ENCODE peak calls at places on chromosomes 3 and 15, in ten cellular contexts. M is HFFc6; E is astrocyte of the spinal cord; T is hippocampal formation; O is astrocyte of the cerebellum; J is AG10803; N is WERI-Rb-1; K is stimulated activated CD8-positive, alpha-beta memory T cell treated with anti-CD3 and anti-CD28 coated beads, Interleukin-12 subunit alpha, Interleukin-12 subunit beta, amount 100 ng/mL, for 4 hours; L is upper lobe of right lung; Q is lower leg skin. P is an unnamed sample.

GRCh38 chr15:48317221-48317620 is 14.0 kb upstream of the DUT start:
- DNase-seq in O (no peak), N (no peak), Q (no peak), J (no peak), T (no peak), K (no peak), L (no peak), E (no peak), M (no peak), P (no peak)

GRCh38 chr15:71448688-71449114 is 333.4 kb downstream of the THSD4 start:
- DNase-seq in O (peak; percentile 73), J (peak; percentile 58), T (peak; percentile 3), E (peak; percentile 74), Q (peak; percentile 74), K (no peak), L (no peak), N (peak; percentile 59), M (peak; percentile 67), P (no peak)

GRCh38 chr3:61637088-61638051 is 76.0 kb downstream of the PTPRG start:
- DNase-seq in E (no peak), M (peak; percentile 29), T (no peak), Q (no peak), N (no peak), K (no peak), L (no peak), J (peak; percentile 12), O (no peak), P (no peak)

GRCh38 chr15:34588046-34588674 is 4.7 kb upstream of the GOLGA8B start:
- DNase-seq in M (peak; percentile 83), K (peak; percentile 20), O (peak; percentile 55), T (peak; percentile 38), L (no peak), E (peak; percentile 85), J (peak; percentile 85), N (peak; percentile 87), Q (peak; percentile 63), P (no peak)

GRCh38 chr3:127137757-127138536 is 55.0 kb upstream of the PRR23E start:
- DNase-seq in L (no peak), M (no peak), O (no peak), J (no peak), Q (no peak), E (no peak), T (no peak), K (no peak), N (no peak), P (no peak)

GRCh38 chr3:42066516-42067181 is 24.5 kb upstream of the TRAK1 start:
- DNase-seq in O (no peak), J (peak; percentile 90), M (peak; percentile 75), Q (no peak), L (no peak), N (no peak), K (no peak), T (no peak), E (peak; percentile 69), P (no peak)

GRCh38 chr15:64134322-64134829 is 17.2 kb upstream of the SNX22 start:
- DNase-seq in E (peak; percentile 38), Q (no peak), J (peak; percentile 39), K (no peak), N (no peak), M (no peak), T (peak; percentile 84), O (peak; percentile 15), L (peak; percentile 84), P (no peak)

GRCh38 chr3:165196577-165197561 is 685 bp upstream of the SLITRK3 start:
- DNase-seq in K (no peak), J (no peak), L (peak; percentile 56), T (peak; percentile 41), Q (no peak), O (no peak), M (no peak), N (peak; percentile 58), E (no peak), P (no peak)

GRCh38 chr3:143358155-143358792 is 238.7 kb downstream of the CHST2 start:
- DNase-seq in N (no peak), K (no peak), E (no peak), T (no peak), O (peak; percentile 19), M (no peak), J (no peak), Q (no peak), L (no peak), P (no peak)

GRCh38 chr3:158731525-158731924 is 732 bp downstream of the RARRES1 start:
- DNase-seq in J (no peak), N (no peak), E (no peak), L (no peak), Q (no peak), K (no peak), T (no peak), O (no peak), M (no peak), P (no peak)

GRCh38 chr3:37688756-37689155 is 172.9 kb upstream of the CTDSPL start:
- DNase-seq in N (no peak), T (no peak), E (no peak), L (no peak), O (no peak), Q (no peak), M (no peak), K (no peak), J (no peak), P (no peak)

GRCh38 chr15:74417230-74417629 is 16.5 kb downstream of the SEMA7A start:
- DNase-seq in J (peak; percentile 68), L (no peak), K (no peak), N (no peak), M (peak; percentile 82), O (no peak), T (no peak), Q (no peak), E (peak; percentile 55), P (no peak)